ENCODE peak calls at places on chromosomes 16 and 17, in five cellular contexts. One of them, this sample, is unnamed. For H3K4me1, the result is how much of the 10 kb centered on the place peaks cover.

GRCh38 chr17:27558341-27558740 is 72.6 kb upstream of the LGALS9 start:
- DNase-seq in heart left ventricle: no peak
- DNase-seq in upper lobe of right lung: no peak
- DNase-seq in tibial nerve: no peak
- DNase-seq in cardiac muscle cell: no peak
- DNase-seq in this sample: no peak

GRCh38 chr17:68468785-68469184 is 11.5 kb upstream of the WIPI1 start:
- DNase-seq in heart left ventricle: no peak
- DNase-seq in upper lobe of right lung: no peak
- DNase-seq in tibial nerve: no peak
- DNase-seq in cardiac muscle cell: peak
- DNase-seq in this sample: no peak

GRCh38 chr16:10895053-10895946 is 18.3 kb downstream of the CIITA start:
- DNase-seq in heart left ventricle: no peak
- DNase-seq in upper lobe of right lung: no peak
- DNase-seq in tibial nerve: no peak
- DNase-seq in cardiac muscle cell: peak
- DNase-seq in this sample: peak

GRCh38 chr17:50261051-50261915 is 13.0 kb upstream of the TMEM92 start:
- DNase-seq in heart left ventricle: no peak
- DNase-seq in upper lobe of right lung: peak
- DNase-seq in tibial nerve: no peak
- DNase-seq in cardiac muscle cell: no peak
- DNase-seq in this sample: no peak

GRCh38 chr17:47280072-47280811 is 26.6 kb downstream of the ITGB3 start:
- DNase-seq in heart left ventricle: no peak
- DNase-seq in upper lobe of right lung: no peak
- DNase-seq in tibial nerve: peak
- DNase-seq in cardiac muscle cell: no peak
- DNase-seq in this sample: no peak

GRCh38 chr16:21264226-21265036 is 13.7 kb downstream of the CRYM start:
- DNase-seq in heart left ventricle: peak
- DNase-seq in upper lobe of right lung: no peak
- DNase-seq in tibial nerve: no peak
- DNase-seq in cardiac muscle cell: no peak
- DNase-seq in this sample: no peak

GRCh38 chr17:30241051-30241450 is 5.6 kb upstream of the SLC6A4 start:
- DNase-seq in heart left ventricle: no peak
- DNase-seq in upper lobe of right lung: no peak
- DNase-seq in tibial nerve: no peak
- DNase-seq in cardiac muscle cell: no peak
- DNase-seq in this sample: no peak

GRCh38 chr17:73929860-73930430 is 273.5 kb upstream of the RPL38 start:
- DNase-seq in heart left ventricle: no peak
- DNase-seq in upper lobe of right lung: no peak
- DNase-seq in tibial nerve: no peak
- DNase-seq in cardiac muscle cell: no peak
- DNase-seq in this sample: no peak

GRCh38 chr17:6496116-6496481 is 51.8 kb downstream of the PIMREG start:
- DNase-seq in heart left ventricle: no peak
- DNase-seq in upper lobe of right lung: peak
- DNase-seq in tibial nerve: no peak
- DNase-seq in cardiac muscle cell: peak
- DNase-seq in this sample: peak

GRCh38 chr17:72511874-72512273 is 391.1 kb downstream of the SOX9 start:
- DNase-seq in heart left ventricle: no peak
- DNase-seq in upper lobe of right lung: no peak
- DNase-seq in tibial nerve: no peak
- DNase-seq in cardiac muscle cell: no peak
- DNase-seq in this sample: no peak

GRCh38 chr17:55334285-55334684 is 69.5 kb downstream of the HLF start:
- DNase-seq in heart left ventricle: no peak
- DNase-seq in upper lobe of right lung: no peak
- DNase-seq in tibial nerve: no peak
- DNase-seq in cardiac muscle cell: no peak
- DNase-seq in this sample: no peak

GRCh38 chr17:81309140-81309858 is 14.2 kb upstream of the SLC38A10 start:
- DNase-seq in heart left ventricle: peak
- DNase-seq in upper lobe of right lung: peak
- DNase-seq in tibial nerve: peak
- DNase-seq in cardiac muscle cell: peak
- DNase-seq in this sample: no peak

GRCh38 chr17:80991645-80992076 is at the start of gene CHMP6:
- DNase-seq in heart left ventricle: peak
- DNase-seq in upper lobe of right lung: peak
- DNase-seq in tibial nerve: peak
- DNase-seq in cardiac muscle cell: peak
- DNase-seq in this sample: no peak

GRCh38 chr17:50257574-50258224 is 16.6 kb upstream of the TMEM92 start:
- DNase-seq in heart left ventricle: no peak
- DNase-seq in upper lobe of right lung: no peak
- DNase-seq in tibial nerve: no peak
- DNase-seq in cardiac muscle cell: no peak
- DNase-seq in this sample: no peak

GRCh38 chr16:80226499-80226898 is 314.3 kb upstream of the DYNLRB2 start:
- DNase-seq in heart left ventricle: no peak
- DNase-seq in upper lobe of right lung: no peak
- DNase-seq in tibial nerve: no peak
- DNase-seq in cardiac muscle cell: no peak
- DNase-seq in this sample: no peak

GRCh38 chr17:59003860-59004259 is 102.8 kb downstream of the TRIM37 start:
- DNase-seq in heart left ventricle: no peak
- DNase-seq in upper lobe of right lung: no peak
- DNase-seq in tibial nerve: no peak
- DNase-seq in cardiac muscle cell: no peak
- DNase-seq in this sample: no peak

GRCh38 chr17:43366809-43367587 is 31.8 kb upstream of the ARL4D start:
- DNase-seq in heart left ventricle: no peak
- DNase-seq in upper lobe of right lung: no peak
- DNase-seq in tibial nerve: no peak
- DNase-seq in cardiac muscle cell: no peak
- DNase-seq in this sample: no peak

GRCh38 chr17:75273968-75274708 is 3.1 kb upstream of the MIF4GD start:
- DNase-seq in heart left ventricle: no peak
- DNase-seq in upper lobe of right lung: no peak
- DNase-seq in tibial nerve: no peak
- DNase-seq in cardiac muscle cell: no peak
- DNase-seq in this sample: no peak

GRCh38 chr17:68172461-68172954 is 75.3 kb upstream of the AMZ2 start:
- DNase-seq in heart left ventricle: peak
- DNase-seq in upper lobe of right lung: peak
- DNase-seq in tibial nerve: peak
- DNase-seq in cardiac muscle cell: peak
- DNase-seq in this sample: peak

GRCh38 chr17:74089869-74090464 is 113.5 kb upstream of the RPL38 start:
- DNase-seq in heart left ventricle: no peak
- DNase-seq in upper lobe of right lung: peak
- DNase-seq in tibial nerve: no peak
- DNase-seq in cardiac muscle cell: peak
- DNase-seq in this sample: peak

GRCh38 chr17:71689782-71690181 is 431.0 kb upstream of the SOX9 start:
- DNase-seq in heart left ventricle: no peak
- DNase-seq in upper lobe of right lung: no peak
- DNase-seq in tibial nerve: no peak
- DNase-seq in cardiac muscle cell: no peak
- DNase-seq in this sample: no peak

GRCh38 chr17:59370580-59371299 is 39.3 kb downstream of the YPEL2 start:
- DNase-seq in heart left ventricle: no peak
- DNase-seq in upper lobe of right lung: no peak
- DNase-seq in tibial nerve: no peak
- DNase-seq in cardiac muscle cell: no peak
- DNase-seq in this sample: no peak

GRCh38 chr16:473046-474043 is 47.9 kb downstream of the RAB11FIP3 start:
- DNase-seq in heart left ventricle: no peak
- DNase-seq in upper lobe of right lung: no peak
- DNase-seq in tibial nerve: no peak
- DNase-seq in cardiac muscle cell: no peak
- DNase-seq in this sample: no peak

GRCh38 chr17:16987830-16988601 is 16.1 kb upstream of the TNFRSF13B start:
- DNase-seq in heart left ventricle: peak
- DNase-seq in upper lobe of right lung: peak
- DNase-seq in tibial nerve: peak
- DNase-seq in cardiac muscle cell: peak
- DNase-seq in this sample: no peak

GRCh38 chr16:14309001-14309886 is 238.1 kb downstream of the MRTFB start:
- DNase-seq in heart left ventricle: no peak
- DNase-seq in upper lobe of right lung: no peak
- DNase-seq in tibial nerve: no peak
- DNase-seq in cardiac muscle cell: no peak
- DNase-seq in this sample: no peak

GRCh38 chr17:8041249-8041928 is 2.5 kb downstream of the ALOX15B start:
- DNase-seq in heart left ventricle: no peak
- DNase-seq in upper lobe of right lung: no peak
- DNase-seq in tibial nerve: no peak
- DNase-seq in cardiac muscle cell: peak
- DNase-seq in this sample: no peak

GRCh38 chr17:4293572-4293971 is 29.8 kb upstream of the ANKFY1 start:
- DNase-seq in heart left ventricle: no peak
- DNase-seq in upper lobe of right lung: no peak
- DNase-seq in tibial nerve: no peak
- DNase-seq in cardiac muscle cell: no peak
- DNase-seq in this sample: no peak

GRCh38 chr17:17824119-17824779 is 12.5 kb downstream of the SREBF1 start:
- DNase-seq in heart left ventricle: no peak
- DNase-seq in upper lobe of right lung: no peak
- DNase-seq in tibial nerve: no peak
- DNase-seq in cardiac muscle cell: no peak
- DNase-seq in this sample: no peak

GRCh38 chr17:59366040-59366757 is 34.7 kb downstream of the YPEL2 start:
- DNase-seq in heart left ventricle: no peak
- DNase-seq in upper lobe of right lung: no peak
- DNase-seq in tibial nerve: no peak
- DNase-seq in cardiac muscle cell: no peak
- DNase-seq in this sample: peak

GRCh38 chr17:40598928-40599627 is 33.8 kb upstream of the CCR7 start:
- DNase-seq in heart left ventricle: peak
- DNase-seq in upper lobe of right lung: no peak
- DNase-seq in tibial nerve: peak
- DNase-seq in cardiac muscle cell: no peak
- DNase-seq in this sample: no peak

GRCh38 chr17:17425591-17425990 is 51.2 kb upstream of the MED9 start:
- DNase-seq in heart left ventricle: no peak
- DNase-seq in upper lobe of right lung: no peak
- DNase-seq in tibial nerve: no peak
- DNase-seq in cardiac muscle cell: no peak
- DNase-seq in this sample: no peak

GRCh38 chr16:81861503-81861902 is 82.4 kb downstream of the PLCG2 start:
- DNase-seq in heart left ventricle: no peak
- DNase-seq in upper lobe of right lung: no peak
- DNase-seq in tibial nerve: no peak
- DNase-seq in cardiac muscle cell: no peak
- DNase-seq in this sample: no peak

DNA sequence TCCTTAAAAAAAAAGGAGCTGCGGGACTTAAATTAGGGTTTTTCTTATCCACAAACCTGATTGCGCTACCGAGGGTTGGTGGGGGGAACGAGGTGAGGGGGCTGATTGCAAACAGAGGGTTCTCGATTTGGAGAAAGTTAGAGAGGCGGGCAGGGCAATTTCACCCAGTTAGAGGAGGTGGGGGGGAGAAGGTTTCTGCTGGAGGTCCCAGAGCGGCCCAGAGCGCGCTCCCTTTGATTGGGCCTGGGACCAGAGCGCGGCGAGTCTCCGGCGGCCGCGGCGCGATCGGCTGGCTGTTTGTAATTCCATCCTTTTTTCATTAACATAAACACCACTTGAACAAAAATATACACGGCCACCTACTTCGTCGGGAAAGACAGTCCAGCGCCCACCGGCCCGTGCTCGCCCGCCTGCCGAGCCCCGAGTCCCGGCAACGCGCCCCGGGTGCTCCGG is 13.4 kb upstream of the FOXF1 start:
- DNase-seq in heart left ventricle: no peak
- DNase-seq in upper lobe of right lung: no peak
- DNase-seq in tibial nerve: no peak
- DNase-seq in cardiac muscle cell: no peak
- DNase-seq in this sample: no peak
- H3K4me3 ChIP-seq in heart left ventricle: no peak
- H3K4me3 ChIP-seq in upper lobe of right lung: peak
- H3K4me3 ChIP-seq in tibial nerve: peak
- H3K4me3 ChIP-seq in cardiac muscle cell: peak
- H3K4me3 ChIP-seq in this sample: no peak

GRCh38 chr17:64177346-64178010 is 47.5 kb upstream of the ERN1 start:
- DNase-seq in heart left ventricle: no peak
- DNase-seq in upper lobe of right lung: no peak
- DNase-seq in tibial nerve: no peak
- DNase-seq in cardiac muscle cell: no peak
- DNase-seq in this sample: no peak

GRCh38 chr17:64180089-64180488 is 50.1 kb upstream of the ERN1 start:
- DNase-seq in heart left ventricle: no peak
- DNase-seq in upper lobe of right lung: no peak
- DNase-seq in tibial nerve: no peak
- DNase-seq in cardiac muscle cell: no peak
- DNase-seq in this sample: no peak

GRCh38 chr17:64182325-64183012 is 52.5 kb upstream of the ERN1 start:
- DNase-seq in heart left ventricle: no peak
- DNase-seq in upper lobe of right lung: no peak
- DNase-seq in tibial nerve: no peak
- DNase-seq in cardiac muscle cell: no peak
- DNase-seq in this sample: no peak

GRCh38 chr17:64178011-64178825 is 48.3 kb upstream of the ERN1 start:
- DNase-seq in heart left ventricle: no peak
- DNase-seq in upper lobe of right lung: no peak
- DNase-seq in tibial nerve: no peak
- DNase-seq in cardiac muscle cell: no peak
- DNase-seq in this sample: no peak

GRCh38 chr17:64180674-64181073 is 50.7 kb upstream of the ERN1 start:
- DNase-seq in heart left ventricle: no peak
- DNase-seq in upper lobe of right lung: peak
- DNase-seq in tibial nerve: no peak
- DNase-seq in cardiac muscle cell: no peak
- DNase-seq in this sample: no peak
- H3K27ac ChIP-seq in heart left ventricle: no peak
- H3K27ac ChIP-seq in upper lobe of right lung: no peak
- H3K27ac ChIP-seq in tibial nerve: no peak
- H3K27ac ChIP-seq in cardiac muscle cell: no peak
- H3K27ac ChIP-seq in this sample: no peak

GRCh38 chr16:84141143-84141670 is 3.8 kb downstream of the HSDL1 start:
- DNase-seq in heart left ventricle: no peak
- DNase-seq in upper lobe of right lung: no peak
- DNase-seq in tibial nerve: no peak
- DNase-seq in cardiac muscle cell: no peak
- DNase-seq in this sample: no peak
- H3K4me1 ChIP-seq in heart left ventricle: under half
- H3K4me1 ChIP-seq in upper lobe of right lung: under half
- H3K4me1 ChIP-seq in tibial nerve: under half
- H3K4me1 ChIP-seq in cardiac muscle cell: under half
- H3K4me1 ChIP-seq in this sample: under half

GRCh38 chr17:77124192-77124908 is 16.4 kb upstream of the SEC14L1 start:
- DNase-seq in heart left ventricle: peak
- DNase-seq in upper lobe of right lung: no peak
- DNase-seq in tibial nerve: peak
- DNase-seq in cardiac muscle cell: no peak
- DNase-seq in this sample: no peak
- H3K4me3 ChIP-seq in heart left ventricle: no peak
- H3K4me3 ChIP-seq in upper lobe of right lung: no peak
- H3K4me3 ChIP-seq in tibial nerve: no peak
- H3K4me3 ChIP-seq in cardiac muscle cell: no peak
- H3K4me3 ChIP-seq in this sample: no peak